ENCODE peak calls at places on chromosomes 12 and 14, in six cellular contexts. Q is HepG2, G is fibroblast of lung, S is Peyer's patch, W is cardiac muscle cell, A is spleen. J is an unnamed sample.

GRCh38 chr14:61296707-61297502 is 15.8 kb upstream of the TMEM30B start:
- DNase-seq in A (no peak), W (peak; percentile 54), Q (peak; percentile 20), G (peak; percentile 68), S (no peak), J (no peak)

GRCh38 chr14:102231476-102232347 is 73.3 kb downstream of the MOK start:
- DNase-seq in A (peak; percentile 43), S (no peak), Q (no peak), W (no peak), G (no peak), J (no peak)

GRCh38 chr14:59265808-59266207 is 77.3 kb downstream of the DAAM1 start:
- DNase-seq in Q (no peak), G (no peak), S (no peak), W (no peak), A (no peak), J (no peak)

GRCh38 chr12:124551268-124552144 is 15.9 kb downstream of the NCOR2 start:
- DNase-seq in Q (no peak), W (peak; percentile 71), A (peak; percentile 92), S (peak; percentile 65), G (peak; percentile 50), J (peak; percentile 55)

GRCh38 chr12:127393460-127393859 is 873.5 kb upstream of the TMEM132C start:
- DNase-seq in Q (no peak), W (no peak), S (no peak), G (no peak), A (no peak), J (no peak)

GRCh38 chr12:9134981-9135628 is 19.4 kb upstream of the A2M start:
- DNase-seq in A (no peak), S (no peak), W (no peak), Q (peak; percentile 56), G (peak; percentile 92), J (no peak)

GRCh38 chr14:39185256-39186049 is 10.4 kb downstream of the PNN start:
- DNase-seq in S (no peak), Q (no peak), W (no peak), A (no peak), G (no peak), J (no peak)

GRCh38 chr12:76014007-76014406 is 17.6 kb downstream of the PHLDA1 start:
- DNase-seq in W (peak; percentile 29), A (no peak), G (no peak), S (no peak), Q (no peak), J (no peak)

GRCh38 chr12:89349814-89350213 is 2.5 kb downstream of the DUSP6 start:
- DNase-seq in S (no peak), G (peak; percentile 71), A (no peak), Q (no peak), W (no peak), J (peak; percentile 39)

GRCh38 chr12:129750426-129750825 is 153.4 kb downstream of the TMEM132D start:
- DNase-seq in S (no peak), G (no peak), A (no peak), W (no peak), Q (no peak), J (no peak)

GRCh38 chr14:47332099-47332498 is 343.3 kb downstream of the MDGA2 start:
- DNase-seq in A (no peak), S (no peak), W (no peak), G (no peak), Q (no peak), J (no peak)

GRCh38 chr12:110046451-110047187 is 1.7 kb downstream of the C12orf76 start:
- DNase-seq in G (no peak), Q (peak; percentile 35), W (no peak), A (no peak), S (no peak), J (no peak)

GRCh38 chr14:60786905-60787304 is 52.3 kb downstream of the MNAT1 start:
- DNase-seq in Q (no peak), A (no peak), G (no peak), S (no peak), W (no peak), J (no peak)

GRCh38 chr14:32080001-32080510 is 3.0 kb downstream of the ARHGAP5 start:
- DNase-seq in A (no peak), G (no peak), W (no peak), Q (no peak), S (no peak), J (no peak)

GRCh38 chr12:87231818-87232217 is 797.4 kb downstream of the C12orf50 start:
- DNase-seq in Q (no peak), W (no peak), A (no peak), S (no peak), G (peak; percentile 19), J (no peak)

GRCh38 chr12:10361622-10362021 is 28.2 kb downstream of the KLRK1 start:
- DNase-seq in S (no peak), Q (peak; percentile 10), A (no peak), W (peak; percentile 55), G (peak; percentile 72), J (no peak)

GRCh38 chr12:2268478-2269286 is 215.9 kb downstream of the CACNA1C start:
- DNase-seq in G (peak; percentile 12), A (no peak), W (no peak), S (no peak), Q (no peak), J (no peak)

GRCh38 chr14:51873221-51873893 is 12.9 kb downstream of the GNG2 start:
- DNase-seq in Q (no peak), W (no peak), S (no peak), G (peak; percentile 94), A (no peak), J (no peak)

GRCh38 chr12:122352394-122352793 is 70.1 kb downstream of the CLIP1 start:
- DNase-seq in Q (no peak), A (no peak), W (no peak), G (no peak), S (no peak), J (no peak)

GRCh38 chr14:91144425-91145145 is 30.7 kb downstream of the DGLUCY start:
- DNase-seq in G (peak; percentile 54), A (no peak), Q (no peak), S (no peak), W (no peak), J (no peak)

GRCh38 chr14:23121401-23121800 is 2.3 kb upstream of the CEBPE start:
- DNase-seq in Q (no peak), W (no peak), S (peak; percentile 70), A (peak; percentile 82), G (peak; percentile 54), J (peak; percentile 32)

GRCh38 chr14:23122086-23122485 is 3.0 kb upstream of the CEBPE start:
- DNase-seq in Q (no peak), A (peak; percentile 40), S (no peak), G (no peak), W (no peak), J (no peak)

GRCh38 chr14:23125006-23125405 is 6.0 kb upstream of the CEBPE start:
- DNase-seq in G (no peak), A (no peak), S (no peak), W (no peak), Q (no peak), J (no peak)

GRCh38 chr14:23124337-23124954 is 5.4 kb upstream of the CEBPE start:
- DNase-seq in S (no peak), G (no peak), Q (no peak), A (no peak), W (no peak), J (no peak)

GRCh38 chr14:23123419-23123818 is 4.4 kb upstream of the CEBPE start:
- DNase-seq in G (peak; percentile 19), Q (no peak), S (no peak), A (peak; percentile 69), W (no peak), J (peak; percentile 95)
- H3K27ac ChIP-seq in G (no peak overlapping the region), Q (no peak overlapping the region), S (no peak overlapping the region), A (peak overlapping the region; percentile 39), W (no peak overlapping the region), J (no peak overlapping the region)

GRCh38 chr12:48356041-48356768 is 5.5 kb upstream of the ZNF641 start:
- DNase-seq in A (no peak), S (no peak), W (no peak), G (no peak), Q (peak; percentile 58), J (no peak)

GRCh38 chr12:48349471-48349870 is 1.2 kb downstream of the ZNF641 start:
- DNase-seq in A (no peak), S (no peak), Q (no peak), W (no peak), G (peak; percentile 10), J (no peak)

GRCh38 chr12:48351022-48351708 is 446 bp upstream of the ZNF641 start:
- DNase-seq in W (peak; percentile 72), G (peak; percentile 53), Q (peak; percentile 47), A (no peak), S (no peak), J (peak; percentile 68)

GRCh38 chr12:48352157-48352775 is 1.5 kb upstream of the ZNF641 start:
- DNase-seq in G (no peak), W (no peak), S (no peak), Q (no peak), A (no peak), J (no peak)

GRCh38 chr12:48350249-48351021 is at the start of gene ZNF641:
- DNase-seq in Q (peak; percentile 45), S (peak; percentile 77), G (peak; percentile 58), W (peak; percentile 92), A (peak; percentile 96), J (peak; percentile 84)
- H3K27ac ChIP-seq in Q (peak within 1 kb of the TSS; percentile 62), S (peak within 1 kb of the TSS; percentile 98), G (peak within 1 kb of the TSS; percentile 39), W (peak within 1 kb of the TSS; percentile 72), A (peak within 1 kb of the TSS; percentile 94), J (peak within 1 kb of the TSS; percentile 84)

GRCh38 chr14:24674204-24674970 is 40.4 kb upstream of the GZMB start:
- DNase-seq in W (no peak), G (no peak), Q (no peak), A (no peak), S (peak; percentile 70), J (no peak)
- H3K27ac ChIP-seq in W (no peak overlapping the region), G (no peak overlapping the region), Q (no peak overlapping the region), A (peak overlapping the region; percentile 89), S (peak overlapping the region; percentile 60), J (no peak overlapping the region)

DNA sequence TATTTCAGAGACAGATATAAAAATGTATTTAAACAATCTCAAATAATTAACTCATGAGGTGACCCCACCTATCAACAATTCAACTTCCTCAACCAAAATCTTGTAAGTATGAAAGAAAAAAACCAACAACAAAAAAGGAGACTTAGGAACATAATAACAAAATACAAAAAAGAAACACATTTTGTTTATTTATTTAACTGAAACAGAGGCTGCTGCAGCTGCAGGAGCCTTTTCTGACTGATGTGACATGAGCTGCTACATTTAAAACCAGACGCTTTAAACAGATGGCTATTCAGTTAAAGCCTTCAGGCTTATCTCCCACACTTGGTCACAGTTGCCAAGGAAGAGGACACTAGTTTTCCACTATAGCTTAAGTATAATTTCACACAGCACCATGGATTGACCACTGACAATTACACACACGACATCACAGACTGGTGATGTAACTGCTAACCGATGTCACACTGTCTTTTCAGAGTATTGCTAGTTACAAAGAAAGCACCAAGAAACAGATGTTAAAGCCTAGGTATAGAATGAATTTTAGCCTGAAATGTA is 113.2 kb downstream of the MED13L start:
- DNase-seq in G (peak; percentile 31), Q (no peak), A (no peak), S (no peak), W (no peak), J (no peak)
- H3K27ac ChIP-seq in G (no peak overlapping the region), Q (no peak overlapping the region), A (no peak overlapping the region), S (no peak overlapping the region), W (peak overlapping the region; percentile 51), J (no peak overlapping the region)